ENCODE peak calls at places on chromosomes 7 and 10, in seven cellular contexts. E is NCI-H1092, Q is iPS DF 19.7, W is head of caudate nucleus, Z is DMS153, S is AG10803, K is cardiac fibroblast. M is an unnamed sample.

GRCh38 chr7:129258649-129259389 is 34.0 kb downstream of the AHCYL2 start:
- DNase-seq in K (no peak), W (peak), Z (peak), S (no peak), E (no peak), Q (peak), M (peak)

GRCh38 chr10:55668326-55668922 is 692.6 kb downstream of the ZWINT start:
- DNase-seq in W (no peak), E (no peak), Q (peak), Z (no peak), S (no peak), K (no peak), M (no peak)

GRCh38 chr10:57119690-57120089 is 758.6 kb upstream of the ZWINT start:
- DNase-seq in E (no peak), W (no peak), S (no peak), Z (no peak), Q (no peak), K (no peak), M (no peak)

GRCh38 chr7:129494041-129494440 is 8.3 kb upstream of the SMKR1 start:
- DNase-seq in E (no peak), K (peak), Q (no peak), W (no peak), S (peak), Z (no peak), M (no peak)

GRCh38 chr10:122062831-122063674 is 74.1 kb downstream of the TACC2 start:
- DNase-seq in K (peak), E (no peak), W (no peak), Q (peak), S (peak), Z (peak), M (peak)

GRCh38 chr10:83373659-83374058 is 765.6 kb upstream of the GHITM start:
- DNase-seq in Q (peak), K (peak), E (no peak), W (peak), S (peak), Z (no peak), M (no peak)

GRCh38 chr10:98038333-98038732 is 7.9 kb upstream of the CRTAC1 start:
- DNase-seq in S (no peak), K (no peak), Z (peak), Q (no peak), W (no peak), E (no peak), M (no peak)

GRCh38 chr10:43078986-43079273 is 2.1 kb downstream of the RET start:
- DNase-seq in Q (peak), S (peak), E (no peak), Z (no peak), K (peak), W (peak), M (no peak)

GRCh38 chr10:110455440-110455839 is 42.3 kb upstream of the DUSP5 start:
- DNase-seq in K (no peak), W (no peak), Z (no peak), S (no peak), E (no peak), Q (no peak), M (no peak)

GRCh38 chr10:132229096-132229495 is 42.3 kb downstream of the DPYSL4 start:
- DNase-seq in K (no peak), Q (no peak), Z (no peak), W (no peak), E (no peak), S (no peak), M (no peak)

GRCh38 chr10:124693801-124694416 is 50.3 kb downstream of the FAM53B start:
- DNase-seq in K (no peak), Z (no peak), S (no peak), W (peak), Q (no peak), E (peak), M (no peak)

GRCh38 chr10:104300736-104301292 is 31.8 kb downstream of the GSTO2 start:
- DNase-seq in S (peak), K (peak), Q (no peak), Z (peak), E (peak), W (peak), M (peak)

GRCh38 chr7:14717711-14718304 is 184.7 kb downstream of the DGKB start:
- DNase-seq in W (no peak), Z (peak), S (peak), E (peak), K (peak), Q (no peak), M (peak)

GRCh38 chr7:1223196-1224092 is 9.2 kb upstream of the UNCX start:
- DNase-seq in Z (no peak), Q (no peak), E (no peak), W (no peak), S (no peak), K (no peak), M (no peak)

GRCh38 chr10:43682956-43683355 is 34.3 kb upstream of the ZNF32 start:
- DNase-seq in E (no peak), Q (no peak), Z (no peak), K (peak), W (no peak), S (peak), M (no peak)

GRCh38 chr10:23543696-23544095 is 104.8 kb downstream of the OTUD1 start:
- DNase-seq in E (no peak), W (no peak), K (no peak), Q (no peak), Z (no peak), S (no peak), M (no peak)

GRCh38 chr7:34748244-34749039 is 90.4 kb downstream of the NPSR1 start:
- DNase-seq in S (peak), Z (peak), K (peak), Q (no peak), E (peak), W (no peak), M (peak)

GRCh38 chr7:156665101-156665500 is 24.5 kb downstream of the RNF32 start:
- DNase-seq in K (peak), W (no peak), S (no peak), Z (no peak), E (no peak), Q (no peak), M (no peak)

GRCh38 chr10:97612386-97612785 is 20.9 kb downstream of the MORN4 start:
- DNase-seq in K (peak), Z (peak), Q (peak), W (peak), S (peak), E (no peak), M (no peak)

GRCh38 chr7:46784746-46785145 is 797.2 kb downstream of the TNS3 start:
- DNase-seq in W (no peak), K (peak), Q (no peak), E (no peak), S (peak), Z (no peak), M (no peak)

GRCh38 chr10:110395350-110396283 is 90.9 kb upstream of the SMNDC1 start:
- DNase-seq in Z (no peak), E (no peak), S (peak), W (no peak), K (peak), Q (no peak), M (no peak)

GRCh38 chr7:42107484-42107883 is 129.5 kb downstream of the GLI3 start:
- DNase-seq in W (no peak), S (peak), Q (peak), Z (no peak), E (no peak), K (peak), M (no peak)

GRCh38 chr10:7260912-7261700 is 149.7 kb downstream of the SFMBT2 start:
- DNase-seq in Z (no peak), Q (no peak), E (no peak), K (peak), W (no peak), S (no peak), M (no peak)

GRCh38 chr10:59907918-59908807 is 1.8 kb upstream of the CCDC6 start:
- DNase-seq in E (no peak), W (peak), Q (peak), Z (no peak), S (peak), K (peak), M (no peak)

GRCh38 chr10:88076027-88076880 is 212.8 kb downstream of the PTEN start:
- DNase-seq in E (no peak), Q (no peak), Z (no peak), W (no peak), S (no peak), K (no peak), M (no peak)

GRCh38 chr10:61000769-61001730 is 57.1 kb upstream of the RHOBTB1 start:
- DNase-seq in Z (no peak), S (peak), E (no peak), Q (no peak), W (peak), K (peak), M (peak)

GRCh38 chr7:33905389-33906032 is at the start of gene BMPER:
- DNase-seq in E (peak), K (no peak), Z (peak), S (peak), Q (no peak), W (peak), M (peak)

GRCh38 chr10:72702868-72703581 is 11.1 kb downstream of the MCU start:
- DNase-seq in K (peak), S (peak), Z (no peak), Q (no peak), E (no peak), W (no peak), M (no peak)

GRCh38 chr7:113797420-113797995 is 121.3 kb downstream of the PPP1R3A start:
- DNase-seq in W (no peak), S (no peak), K (no peak), E (no peak), Z (no peak), Q (no peak), M (peak)

GRCh38 chr7:32347244-32347828 is 142.8 kb downstream of the LSM5 start:
- DNase-seq in Q (no peak), W (peak), E (no peak), S (peak), K (peak), Z (no peak), M (no peak)

GRCh38 chr7:44224216-44224950 is 23.6 kb downstream of the YKT6 start:
- DNase-seq in Z (peak), W (no peak), S (no peak), K (no peak), Q (no peak), E (peak), M (peak)

GRCh38 chr10:68336952-68337351 is 4.2 kb upstream of the PBLD start:
- DNase-seq in Q (no peak), Z (no peak), E (no peak), W (no peak), S (no peak), K (no peak), M (no peak)

GRCh38 chr7:126657599-126658358 is 595.0 kb downstream of the GRM8 start:
- DNase-seq in E (no peak), Z (peak), K (no peak), W (no peak), S (no peak), Q (no peak), M (peak)

M was measured in NCI-H774.